ENCODE peak calls at places on chromosomes 13 and 19, in nine cellular contexts. Z, C, L, U, W, R, J, N and Q are unnamed samples.

GRCh38 chr13:67136157-67136556 is 94.0 kb downstream of the PCDH9 start:
- DNase-seq in U (no peak), L (no peak), R (no peak), N (no peak), Z (no peak), J (no peak), W (no peak), C (no peak), Q (no peak)

GRCh38 chr13:101965096-101965495 is 436.8 kb downstream of the FGF14 start:
- DNase-seq in L (no peak), R (no peak), U (no peak), J (no peak), C (no peak), N (no peak), Z (no peak), W (no peak), Q (no peak)

GRCh38 chr13:35140321-35140720 is 198.3 kb downstream of the NBEA start:
- DNase-seq in L (no peak), N (no peak), W (no peak), C (no peak), U (no peak), Z (no peak), J (no peak), R (no peak), Q (no peak)

GRCh38 chr13:67063036-67063435 is 167.1 kb downstream of the PCDH9 start:
- DNase-seq in J (peak), W (no peak), C (no peak), R (no peak), Z (no peak), L (no peak), U (peak), N (no peak), Q (no peak)

GRCh38 chr19:16626796-16627193 is 1.2 kb downstream of the MED26 start:
- DNase-seq in W (no peak), U (no peak), C (no peak), J (no peak), Z (no peak), N (no peak), L (no peak), R (no peak), Q (peak)

GRCh38 chr19:32497386-32497785 is 83.6 kb upstream of the PDCD5 start:
- DNase-seq in N (no peak), U (no peak), J (no peak), W (no peak), L (peak), R (no peak), C (no peak), Z (no peak), Q (no peak)

GRCh38 chr13:38398810-38399493 is 49.3 kb downstream of the UFM1 start:
- DNase-seq in R (no peak), Z (no peak), U (no peak), L (peak), N (no peak), W (no peak), C (no peak), J (no peak), Q (no peak)

GRCh38 chr19:17680235-17680722 is 7.9 kb downstream of the UNC13A start:
- DNase-seq in R (peak), L (peak), U (no peak), W (peak), J (peak), N (peak), Z (peak), C (peak), Q (no peak)

GRCh38 chr19:46746281-46746965 is at the start of gene STRN4:
- DNase-seq in J (no peak), Z (peak), U (no peak), W (peak), R (peak), N (peak), C (no peak), L (peak), Q (peak)

GRCh38 chr19:11382898-11383705 is 1.0 kb downstream of the EPOR start:
- DNase-seq in W (peak), R (peak), N (peak), C (peak), L (peak), Z (peak), J (no peak), U (no peak), Q (no peak)

GRCh38 chr19:6060600-6061391 is 49.5 kb downstream of the RFX2 start:
- DNase-seq in C (no peak), W (peak), L (no peak), Z (no peak), R (no peak), J (peak), N (no peak), U (no peak), Q (peak)

GRCh38 chr19:45402469-45403070 is 2.3 kb downstream of the PPP1R13L start:
- DNase-seq in N (peak), U (no peak), R (no peak), C (peak), J (peak), W (no peak), Z (peak), L (no peak), Q (peak)

GRCh38 chr19:47445937-47446402 is 25.7 kb downstream of the SLC8A2 start:
- DNase-seq in W (peak), L (peak), N (peak), U (no peak), C (peak), R (peak), J (no peak), Z (peak), Q (no peak)

GRCh38 chr13:72808917-72809500 is 27.1 kb downstream of the PIBF1 start:
- DNase-seq in U (no peak), N (no peak), Z (no peak), C (no peak), W (peak), R (peak), L (no peak), J (no peak), Q (peak)

GRCh38 chr19:32317045-32317444 is 28.4 kb upstream of the ZNF507 start:
- DNase-seq in R (no peak), U (no peak), L (no peak), Z (no peak), W (no peak), C (no peak), J (no peak), N (no peak), Q (no peak)

GRCh38 chr19:18596752-18597157 is 8.2 kb downstream of the REX1BD start:
- DNase-seq in R (no peak), L (peak), U (no peak), J (no peak), N (peak), Z (peak), W (no peak), C (peak), Q (peak)

GRCh38 chr19:5623397-5624153 is 692 bp downstream of the SAFB start:
- DNase-seq in L (no peak), N (no peak), U (no peak), C (no peak), J (peak), R (peak), Z (peak), W (peak), Q (no peak)

GRCh38 chr13:29886446-29886845 is 36.0 kb upstream of the UBL3 start:
- DNase-seq in C (no peak), R (no peak), W (no peak), Z (no peak), U (no peak), L (no peak), J (no peak), N (no peak), Q (no peak)